ENCODE peak calls at places on chromosomes 4 and X, in seven cellular contexts. One of them, this sample, is unnamed.

GRCh38 chr4:101954975-101955678 is 164.6 kb downstream of the BANK1 start:
- DNase-seq in K562: no peak
- DNase-seq in CD4-positive, alpha-beta memory T cell: no peak
- DNase-seq in psoas muscle: no peak
- DNase-seq in iPS DF 6.9: no peak
- DNase-seq in neuronal stem cell: no peak
- DNase-seq in adipocyte: no peak
- DNase-seq in this sample: no peak

GRCh38 chrX:37926700-37927099 is 79.3 kb upstream of the DYNLT3 start:
- DNase-seq in K562: peak; percentile 26
- DNase-seq in CD4-positive, alpha-beta memory T cell: peak; percentile 13
- DNase-seq in psoas muscle: no peak
- DNase-seq in iPS DF 6.9: no peak
- DNase-seq in neuronal stem cell: no peak
- DNase-seq in adipocyte: peak; percentile 75
- DNase-seq in this sample: no peak

GRCh38 chr4:3190549-3190948 is 58.4 kb upstream of the MSANTD1 start:
- DNase-seq in K562: no peak
- DNase-seq in CD4-positive, alpha-beta memory T cell: no peak
- DNase-seq in psoas muscle: no peak
- DNase-seq in iPS DF 6.9: no peak
- DNase-seq in neuronal stem cell: no peak
- DNase-seq in adipocyte: no peak
- DNase-seq in this sample: no peak

GRCh38 chrX:119790977-119791436 is 423 bp downstream of the RPL39 start:
- DNase-seq in K562: no peak
- DNase-seq in CD4-positive, alpha-beta memory T cell: peak; percentile 46
- DNase-seq in psoas muscle: no peak
- DNase-seq in iPS DF 6.9: no peak
- DNase-seq in neuronal stem cell: no peak
- DNase-seq in adipocyte: peak; percentile 45
- DNase-seq in this sample: peak; percentile 1

GRCh38 chr4:184287697-184288255 is 70.1 kb upstream of the ENPP6 start:
- DNase-seq in K562: no peak
- DNase-seq in CD4-positive, alpha-beta memory T cell: no peak
- DNase-seq in psoas muscle: no peak
- DNase-seq in iPS DF 6.9: no peak
- DNase-seq in neuronal stem cell: no peak
- DNase-seq in adipocyte: peak; percentile 80
- DNase-seq in this sample: no peak

GRCh38 chr4:40672528-40673522 is 43.2 kb upstream of the RBM47 start:
- DNase-seq in K562: no peak
- DNase-seq in CD4-positive, alpha-beta memory T cell: peak; percentile 63
- DNase-seq in psoas muscle: no peak
- DNase-seq in iPS DF 6.9: no peak
- DNase-seq in neuronal stem cell: peak; percentile 79
- DNase-seq in adipocyte: peak; percentile 81
- DNase-seq in this sample: no peak

GRCh38 chr4:141220655-141221605 is at the start of gene ZNF330:
- DNase-seq in K562: peak; percentile 94
- DNase-seq in CD4-positive, alpha-beta memory T cell: peak; percentile 86
- DNase-seq in psoas muscle: peak; percentile 97
- DNase-seq in iPS DF 6.9: peak; percentile 63
- DNase-seq in neuronal stem cell: peak; percentile 91
- DNase-seq in adipocyte: peak; percentile 96
- DNase-seq in this sample: peak; percentile 78

GRCh38 chr4:67871867-67872266 is 11.9 kb downstream of the TMPRSS11D start:
- DNase-seq in K562: no peak
- DNase-seq in CD4-positive, alpha-beta memory T cell: no peak
- DNase-seq in psoas muscle: no peak
- DNase-seq in iPS DF 6.9: no peak
- DNase-seq in neuronal stem cell: no peak
- DNase-seq in adipocyte: peak; percentile 84
- DNase-seq in this sample: no peak

GRCh38 chrX:124234348-124234747 is 98.1 kb upstream of the TEX13D start:
- DNase-seq in K562: no peak
- DNase-seq in CD4-positive, alpha-beta memory T cell: no peak
- DNase-seq in psoas muscle: no peak
- DNase-seq in iPS DF 6.9: no peak
- DNase-seq in neuronal stem cell: no peak
- DNase-seq in adipocyte: no peak
- DNase-seq in this sample: no peak

GRCh38 chr4:38759790-38760122 is 23.0 kb downstream of the TLR10 start:
- DNase-seq in K562: no peak
- DNase-seq in CD4-positive, alpha-beta memory T cell: no peak
- DNase-seq in psoas muscle: no peak
- DNase-seq in iPS DF 6.9: no peak
- DNase-seq in neuronal stem cell: no peak
- DNase-seq in adipocyte: no peak
- DNase-seq in this sample: no peak

GRCh38 chr4:3031357-3032064 is 42.8 kb downstream of the HTT-AS start:
- DNase-seq in K562: no peak
- DNase-seq in CD4-positive, alpha-beta memory T cell: no peak
- DNase-seq in psoas muscle: no peak
- DNase-seq in iPS DF 6.9: no peak
- DNase-seq in neuronal stem cell: no peak
- DNase-seq in adipocyte: no peak
- DNase-seq in this sample: no peak

GRCh38 chrX:150429577-150429976 is 66.5 kb downstream of the MAMLD1 start:
- DNase-seq in K562: no peak
- DNase-seq in CD4-positive, alpha-beta memory T cell: no peak
- DNase-seq in psoas muscle: no peak
- DNase-seq in iPS DF 6.9: no peak
- DNase-seq in neuronal stem cell: no peak
- DNase-seq in adipocyte: peak; percentile 69
- DNase-seq in this sample: no peak

GRCh38 chr4:77023920-77024319 is 51.9 kb downstream of the CCNI start:
- DNase-seq in K562: no peak
- DNase-seq in CD4-positive, alpha-beta memory T cell: no peak
- DNase-seq in psoas muscle: no peak
- DNase-seq in iPS DF 6.9: no peak
- DNase-seq in neuronal stem cell: no peak
- DNase-seq in adipocyte: no peak
- DNase-seq in this sample: no peak

DNA sequence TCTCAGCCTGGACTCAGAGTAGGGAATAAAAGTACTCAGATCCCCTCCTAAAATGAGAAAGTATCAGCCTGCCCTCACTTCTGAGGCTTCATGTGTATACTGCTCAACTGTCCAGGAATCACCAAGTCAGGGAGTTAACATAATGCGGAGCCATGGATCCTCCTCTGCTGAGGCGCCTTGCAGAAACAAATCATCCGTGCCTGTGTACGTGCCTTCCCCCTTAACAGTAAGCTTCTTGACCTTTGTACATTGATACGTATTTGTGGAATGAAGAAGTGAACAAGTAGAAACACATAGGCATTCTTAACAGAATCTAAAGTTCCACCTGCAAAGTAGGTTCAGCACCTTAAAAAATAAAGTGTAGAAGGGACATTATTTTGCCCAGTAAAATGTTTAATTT is 61.7 kb downstream of the ARHGAP10 start:
- DNase-seq in K562: no peak
- DNase-seq in CD4-positive, alpha-beta memory T cell: no peak
- DNase-seq in psoas muscle: no peak
- DNase-seq in iPS DF 6.9: no peak
- DNase-seq in neuronal stem cell: no peak
- DNase-seq in adipocyte: no peak
- DNase-seq in this sample: no peak
- H3K4me1 ChIP-seq in K562: no peaks in the 10 kb centered on the region
- H3K4me1 ChIP-seq in CD4-positive, alpha-beta memory T cell: peaks cover 27% of the 10 kb centered on the region
- H3K4me1 ChIP-seq in psoas muscle: peaks cover 47% of the 10 kb centered on the region
- H3K4me1 ChIP-seq in iPS DF 6.9: no peaks in the 10 kb centered on the region
- H3K4me1 ChIP-seq in neuronal stem cell: peaks cover 1% of the 10 kb centered on the region
- H3K4me1 ChIP-seq in adipocyte: peaks cover 26% of the 10 kb centered on the region
- H3K4me1 ChIP-seq in this sample: peaks cover 4% of the 10 kb centered on the region

DNA sequence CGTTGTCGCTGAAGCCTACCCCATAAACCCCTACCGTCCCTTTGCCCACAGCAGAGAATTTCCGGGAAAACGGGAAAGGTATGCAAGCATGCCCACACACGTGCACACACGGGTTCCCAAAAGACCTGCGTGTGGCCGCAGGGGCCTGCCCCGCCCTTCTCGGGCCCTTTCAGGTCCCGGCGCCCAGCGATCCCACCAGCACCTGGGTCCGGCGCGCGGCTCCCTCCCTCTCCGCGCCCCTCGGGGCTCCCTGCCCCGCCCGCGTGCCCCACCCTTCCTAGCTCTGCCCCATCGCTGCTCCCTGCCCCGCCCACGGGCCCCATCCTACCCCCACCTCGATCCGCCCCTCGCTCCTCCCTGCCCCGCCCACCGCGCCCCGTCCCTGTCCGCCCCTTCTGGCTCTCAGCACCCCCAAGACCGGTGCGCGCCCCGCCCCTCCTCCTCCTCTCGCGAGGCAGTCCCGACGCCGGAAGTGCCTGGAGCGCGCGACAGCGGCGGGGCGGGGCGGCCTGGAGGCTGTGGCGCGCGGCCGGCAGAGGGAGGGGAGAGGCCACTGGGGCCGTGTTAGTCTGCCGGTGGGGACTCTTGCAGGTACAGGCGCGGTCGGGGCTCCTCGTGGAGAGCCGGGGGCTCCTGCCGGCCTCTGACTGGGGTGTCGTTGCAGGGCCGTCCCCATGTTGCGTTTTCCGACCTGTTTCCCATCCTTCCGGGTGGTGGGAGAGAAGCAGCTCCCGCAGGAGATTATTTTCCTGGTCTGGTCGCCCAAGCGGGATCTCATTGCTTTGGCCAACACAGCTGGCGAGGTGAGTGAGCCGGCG is at the start of gene ANAPC4:
- DNase-seq in K562: peak; percentile 99
- DNase-seq in CD4-positive, alpha-beta memory T cell: peak; percentile 95
- DNase-seq in psoas muscle: peak; percentile 97
- DNase-seq in iPS DF 6.9: peak; percentile 72
- DNase-seq in neuronal stem cell: peak; percentile 83
- DNase-seq in adipocyte: peak; percentile 97
- DNase-seq in this sample: peak; percentile 96
- H3K4me3 ChIP-seq in K562: peak within 1 kb of the TSS; percentile 69
- H3K4me3 ChIP-seq in CD4-positive, alpha-beta memory T cell: peak within 1 kb of the TSS; percentile 57
- H3K4me3 ChIP-seq in psoas muscle: peak within 1 kb of the TSS; percentile 98
- H3K4me3 ChIP-seq in iPS DF 6.9: peak within 1 kb of the TSS; percentile 71
- H3K4me3 ChIP-seq in neuronal stem cell: peak within 1 kb of the TSS; percentile 73
- H3K4me3 ChIP-seq in adipocyte: peak within 1 kb of the TSS; percentile 98
- H3K4me3 ChIP-seq in this sample: peak within 1 kb of the TSS; percentile 91

GRCh38 chr4:182924497-182924896 is 7.3 kb upstream of the DCTD start:
- DNase-seq in K562: no peak
- DNase-seq in CD4-positive, alpha-beta memory T cell: no peak
- DNase-seq in psoas muscle: no peak
- DNase-seq in iPS DF 6.9: no peak
- DNase-seq in neuronal stem cell: no peak
- DNase-seq in adipocyte: no peak
- DNase-seq in this sample: no peak

GRCh38 chr4:182923376-182923775 is 6.2 kb upstream of the DCTD start:
- DNase-seq in K562: no peak
- DNase-seq in CD4-positive, alpha-beta memory T cell: no peak
- DNase-seq in psoas muscle: no peak
- DNase-seq in iPS DF 6.9: no peak
- DNase-seq in neuronal stem cell: no peak
- DNase-seq in adipocyte: no peak
- DNase-seq in this sample: no peak

GRCh38 chr4:182923796-182924365 is 6.7 kb upstream of the DCTD start:
- DNase-seq in K562: no peak
- DNase-seq in CD4-positive, alpha-beta memory T cell: no peak
- DNase-seq in psoas muscle: no peak
- DNase-seq in iPS DF 6.9: no peak
- DNase-seq in neuronal stem cell: no peak
- DNase-seq in adipocyte: no peak
- DNase-seq in this sample: no peak

GRCh38 chr4:182921608-182922007 is 4.4 kb upstream of the DCTD start:
- DNase-seq in K562: no peak
- DNase-seq in CD4-positive, alpha-beta memory T cell: no peak
- DNase-seq in psoas muscle: no peak
- DNase-seq in iPS DF 6.9: no peak
- DNase-seq in neuronal stem cell: no peak
- DNase-seq in adipocyte: no peak
- DNase-seq in this sample: no peak

GRCh38 chr4:182922551-182923284 is 5.5 kb upstream of the DCTD start:
- DNase-seq in K562: no peak
- DNase-seq in CD4-positive, alpha-beta memory T cell: no peak
- DNase-seq in psoas muscle: no peak
- DNase-seq in iPS DF 6.9: no peak
- DNase-seq in neuronal stem cell: no peak
- DNase-seq in adipocyte: no peak
- DNase-seq in this sample: no peak
- H3K27me3 ChIP-seq in K562: no peaks in the 10 kb centered on the region
- H3K27me3 ChIP-seq in CD4-positive, alpha-beta memory T cell: no peaks in the 10 kb centered on the region
- H3K27me3 ChIP-seq in psoas muscle: no peaks in the 10 kb centered on the region
- H3K27me3 ChIP-seq in iPS DF 6.9: no peaks in the 10 kb centered on the region
- H3K27me3 ChIP-seq in neuronal stem cell: no peaks in the 10 kb centered on the region
- H3K27me3 ChIP-seq in adipocyte: no peaks in the 10 kb centered on the region
- H3K27me3 ChIP-seq in this sample: no peaks in the 10 kb centered on the region

GRCh38 chrX:7083021-7083420 is 64.5 kb upstream of the STS start:
- DNase-seq in K562: no peak
- DNase-seq in CD4-positive, alpha-beta memory T cell: no peak
- DNase-seq in psoas muscle: no peak
- DNase-seq in iPS DF 6.9: no peak
- DNase-seq in neuronal stem cell: no peak
- DNase-seq in adipocyte: no peak
- DNase-seq in this sample: no peak

GRCh38 chrX:7083468-7084396 is 63.8 kb upstream of the STS start:
- DNase-seq in K562: no peak
- DNase-seq in CD4-positive, alpha-beta memory T cell: peak; percentile 73
- DNase-seq in psoas muscle: no peak
- DNase-seq in iPS DF 6.9: no peak
- DNase-seq in neuronal stem cell: no peak
- DNase-seq in adipocyte: peak; percentile 64
- DNase-seq in this sample: peak; percentile 29

GRCh38 chrX:7084841-7085240 is 62.7 kb upstream of the STS start:
- DNase-seq in K562: no peak
- DNase-seq in CD4-positive, alpha-beta memory T cell: no peak
- DNase-seq in psoas muscle: no peak
- DNase-seq in iPS DF 6.9: no peak
- DNase-seq in neuronal stem cell: no peak
- DNase-seq in adipocyte: no peak
- DNase-seq in this sample: no peak

GRCh38 chrX:7086384-7086783 is 61.1 kb upstream of the STS start:
- DNase-seq in K562: no peak
- DNase-seq in CD4-positive, alpha-beta memory T cell: no peak
- DNase-seq in psoas muscle: no peak
- DNase-seq in iPS DF 6.9: no peak
- DNase-seq in neuronal stem cell: no peak
- DNase-seq in adipocyte: no peak
- DNase-seq in this sample: no peak

GRCh38 chrX:7085879-7086278 is 61.6 kb upstream of the STS start:
- DNase-seq in K562: no peak
- DNase-seq in CD4-positive, alpha-beta memory T cell: no peak
- DNase-seq in psoas muscle: no peak
- DNase-seq in iPS DF 6.9: no peak
- DNase-seq in neuronal stem cell: no peak
- DNase-seq in adipocyte: no peak
- DNase-seq in this sample: no peak
- H3K4me1 ChIP-seq in K562: no peaks in the 10 kb centered on the region
- H3K4me1 ChIP-seq in CD4-positive, alpha-beta memory T cell: peaks cover 49% of the 10 kb centered on the region
- H3K4me1 ChIP-seq in psoas muscle: peaks cover 5% of the 10 kb centered on the region
- H3K4me1 ChIP-seq in iPS DF 6.9: no peaks in the 10 kb centered on the region
- H3K4me1 ChIP-seq in neuronal stem cell: no peaks in the 10 kb centered on the region
- H3K4me1 ChIP-seq in adipocyte: peaks cover 6% of the 10 kb centered on the region
- H3K4me1 ChIP-seq in this sample: peaks cover 15% of the 10 kb centered on the region

This sample was measured in effector memory CD4-positive, alpha-beta T cell.